ENCODE peak calls at places on chromosomes 4 and X, in four cellular contexts. One of them, this sample, is unnamed. For H3K4me1, the result is how much of the 10 kb centered on the place peaks cover.

GRCh38 chrX:110477593-110478228 is 119.1 kb downstream of the RTL9 start:
- DNase-seq in ascending aorta: no peak
- DNase-seq in ovary: no peak
- DNase-seq in hepatocyte: no peak
- DNase-seq in this sample: no peak

GRCh38 chrX:109384569-109385174 is 97.2 kb downstream of the GUCY2F start:
- DNase-seq in ascending aorta: no peak
- DNase-seq in ovary: peak
- DNase-seq in hepatocyte: peak
- DNase-seq in this sample: no peak

GRCh38 chr4:102862747-102863146 is 6.0 kb upstream of the CISD2 start:
- DNase-seq in ascending aorta: no peak
- DNase-seq in ovary: no peak
- DNase-seq in hepatocyte: no peak
- DNase-seq in this sample: no peak

GRCh38 chrX:33078273-33078672 is 133.1 kb downstream of the DMD start:
- DNase-seq in ascending aorta: no peak
- DNase-seq in ovary: no peak
- DNase-seq in hepatocyte: no peak
- DNase-seq in this sample: no peak

GRCh38 chr4:176507845-176508533 is 188.2 kb downstream of the SPCS3 start:
- DNase-seq in ascending aorta: no peak
- DNase-seq in ovary: no peak
- DNase-seq in hepatocyte: no peak
- DNase-seq in this sample: no peak

GRCh38 chr4:168502886-168503285 is 6.0 kb downstream of the PALLD start:
- DNase-seq in ascending aorta: no peak
- DNase-seq in ovary: no peak
- DNase-seq in hepatocyte: no peak
- DNase-seq in this sample: no peak

GRCh38 chr4:83107636-83108035 is 6.9 kb downstream of the PLAC8 start:
- DNase-seq in ascending aorta: no peak
- DNase-seq in ovary: no peak
- DNase-seq in hepatocyte: no peak
- DNase-seq in this sample: no peak

GRCh38 chr4:6239486-6239885 is 30.2 kb upstream of the WFS1 start:
- DNase-seq in ascending aorta: no peak
- DNase-seq in ovary: no peak
- DNase-seq in hepatocyte: no peak
- DNase-seq in this sample: no peak

GRCh38 chrX:134571831-134572230 is 86.4 kb downstream of the PLAC1 start:
- DNase-seq in ascending aorta: no peak
- DNase-seq in ovary: no peak
- DNase-seq in hepatocyte: no peak
- DNase-seq in this sample: no peak

GRCh38 chr4:54614094-54614493 is 43.7 kb upstream of the KIT start:
- DNase-seq in ascending aorta: no peak
- DNase-seq in ovary: no peak
- DNase-seq in hepatocyte: no peak
- DNase-seq in this sample: no peak

GRCh38 chr4:105023668-105024055 is 123.0 kb upstream of the TET2 start:
- DNase-seq in ascending aorta: no peak
- DNase-seq in ovary: no peak
- DNase-seq in hepatocyte: no peak
- DNase-seq in this sample: no peak

GRCh38 chr4:17511041-17511949 is 595 bp downstream of the QDPR start:
- DNase-seq in ascending aorta: no peak
- DNase-seq in ovary: peak
- DNase-seq in hepatocyte: peak
- DNase-seq in this sample: peak

GRCh38 chrX:79366888-79367749 is at the start of gene ITM2A:
- DNase-seq in ascending aorta: no peak
- DNase-seq in ovary: peak
- DNase-seq in hepatocyte: peak
- DNase-seq in this sample: no peak

GRCh38 chr4:15479089-15479912 is 9.6 kb downstream of the CC2D2A start:
- DNase-seq in ascending aorta: no peak
- DNase-seq in ovary: peak
- DNase-seq in hepatocyte: peak
- DNase-seq in this sample: no peak

GRCh38 chrX:9515464-9515863 is 50.6 kb downstream of the TBL1X start:
- DNase-seq in ascending aorta: no peak
- DNase-seq in ovary: no peak
- DNase-seq in hepatocyte: no peak
- DNase-seq in this sample: no peak

GRCh38 chr4:103778221-103778620 is 58.4 kb upstream of the TACR3 start:
- DNase-seq in ascending aorta: no peak
- DNase-seq in ovary: no peak
- DNase-seq in hepatocyte: no peak
- DNase-seq in this sample: no peak

GRCh38 chr4:18454349-18454748 is 432.8 kb upstream of the LCORL start:
- DNase-seq in ascending aorta: no peak
- DNase-seq in ovary: no peak
- DNase-seq in hepatocyte: no peak
- DNase-seq in this sample: no peak

GRCh38 chr4:8892556-8893226 is 21.1 kb upstream of the HMX1 start:
- DNase-seq in ascending aorta: no peak
- DNase-seq in ovary: no peak
- DNase-seq in hepatocyte: no peak
- DNase-seq in this sample: no peak

GRCh38 chrX:19840899-19841648 is 46.3 kb downstream of the SH3KBP1 start:
- DNase-seq in ascending aorta: no peak
- DNase-seq in ovary: no peak
- DNase-seq in hepatocyte: no peak
- DNase-seq in this sample: no peak

GRCh38 chrX:154366666-154367055 is 7.8 kb downstream of the FLNA start:
- DNase-seq in ascending aorta: no peak
- DNase-seq in ovary: no peak
- DNase-seq in hepatocyte: no peak
- DNase-seq in this sample: no peak
- H3K4me3 ChIP-seq in ascending aorta: no peak
- H3K4me3 ChIP-seq in ovary: no peak
- H3K4me3 ChIP-seq in hepatocyte: no peak
- H3K4me3 ChIP-seq in this sample: peak

DNA sequence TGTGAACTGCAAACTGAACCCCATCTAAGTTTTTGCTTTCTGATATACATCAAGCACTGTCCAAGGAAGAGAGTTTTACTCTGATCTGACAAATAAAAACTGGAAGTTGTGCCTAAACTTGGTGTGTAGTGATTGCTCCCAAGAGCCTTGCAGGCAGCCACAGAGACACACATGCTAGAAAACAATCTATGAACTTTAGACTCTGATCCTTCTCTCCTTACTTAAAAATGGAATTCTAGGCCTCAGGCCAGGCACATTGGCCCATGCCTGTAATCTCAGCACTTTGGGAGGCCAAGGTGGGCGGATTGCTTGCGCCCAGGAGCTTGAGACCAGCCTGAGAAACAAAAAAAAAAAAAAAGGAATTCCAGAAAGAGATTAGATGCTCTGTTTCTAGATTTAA is 45.7 kb upstream of the S100G start:
- DNase-seq in ascending aorta: no peak
- DNase-seq in ovary: no peak
- DNase-seq in hepatocyte: no peak
- DNase-seq in this sample: no peak
- H3K27ac ChIP-seq in ascending aorta: no peak
- H3K27ac ChIP-seq in ovary: no peak
- H3K27ac ChIP-seq in hepatocyte: peak
- H3K27ac ChIP-seq in this sample: no peak

GRCh38 chrX:1488745-1489144 is 36.0 kb upstream of the ASMTL start:
- DNase-seq in ascending aorta: no peak
- DNase-seq in ovary: no peak
- DNase-seq in hepatocyte: no peak
- DNase-seq in this sample: no peak
- H3K4me1 ChIP-seq in ascending aorta: under half
- H3K4me1 ChIP-seq in ovary: under half
- H3K4me1 ChIP-seq in hepatocyte: under half
- H3K4me1 ChIP-seq in this sample: under half

GRCh38 chr4:88600129-88600849 is 8.0 kb downstream of the HERC3 start:
- DNase-seq in ascending aorta: no peak
- DNase-seq in ovary: no peak
- DNase-seq in hepatocyte: no peak
- DNase-seq in this sample: no peak
- H3K4me3 ChIP-seq in ascending aorta: peak
- H3K4me3 ChIP-seq in ovary: peak
- H3K4me3 ChIP-seq in hepatocyte: no peak
- H3K4me3 ChIP-seq in this sample: peak

GRCh38 chr4:172982151-172982590 is 186.4 kb upstream of the GALNT7 start:
- DNase-seq in ascending aorta: peak
- DNase-seq in ovary: no peak
- DNase-seq in hepatocyte: no peak
- DNase-seq in this sample: peak
- H3K27ac ChIP-seq in ascending aorta: peak
- H3K27ac ChIP-seq in ovary: no peak
- H3K27ac ChIP-seq in hepatocyte: no peak
- H3K27ac ChIP-seq in this sample: peak

GRCh38 chrX:129667412-129667811 is 12.7 kb upstream of the APLN start:
- DNase-seq in ascending aorta: no peak
- DNase-seq in ovary: no peak
- DNase-seq in hepatocyte: no peak
- DNase-seq in this sample: no peak
- H3K4me1 ChIP-seq in ascending aorta: under half
- H3K4me1 ChIP-seq in ovary: under half
- H3K4me1 ChIP-seq in hepatocyte: under half
- H3K4me1 ChIP-seq in this sample: under half

DNA sequence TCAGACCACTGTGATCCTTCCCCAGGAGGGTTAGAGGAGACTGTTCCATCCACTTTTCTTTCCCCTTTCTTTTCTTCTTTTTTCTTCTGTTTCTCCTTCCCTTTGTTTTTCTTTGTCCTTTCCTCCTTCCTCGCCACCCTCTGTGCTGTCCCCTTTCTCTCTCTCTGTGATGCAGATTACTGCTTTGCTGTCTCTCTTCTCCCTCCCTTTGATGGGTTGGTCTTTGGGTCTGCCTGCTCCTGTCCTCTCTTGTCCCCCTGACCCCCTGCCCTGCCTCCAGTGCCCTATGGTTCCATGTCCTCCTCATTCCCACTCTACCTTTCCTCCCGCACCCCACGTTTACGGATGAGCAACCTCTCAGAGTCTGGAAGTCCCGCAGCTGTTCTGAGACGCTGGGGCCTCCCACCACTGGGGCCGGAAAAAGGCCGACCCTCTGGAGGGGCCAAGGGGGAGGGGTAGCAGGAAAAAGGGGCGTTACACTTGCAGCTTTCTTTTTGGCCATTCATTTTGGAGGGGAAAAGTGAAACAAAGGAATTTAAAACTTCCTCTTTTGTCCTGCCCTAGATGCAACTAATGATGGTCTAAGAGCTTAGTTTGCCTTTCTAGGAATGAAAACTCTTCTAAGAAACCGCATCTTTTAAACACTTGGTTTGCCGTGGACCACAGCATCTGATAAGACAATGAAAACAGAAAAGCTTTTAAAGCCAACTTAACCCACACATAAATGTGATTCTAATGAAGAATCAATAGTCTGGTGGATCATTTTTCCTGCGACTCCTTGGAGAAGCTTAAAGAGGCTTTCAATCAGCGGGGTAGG is 24.5 kb upstream of the TSR2 start:
- DNase-seq in ascending aorta: no peak
- DNase-seq in ovary: no peak
- DNase-seq in hepatocyte: no peak
- DNase-seq in this sample: no peak
- H3K4me3 ChIP-seq in ascending aorta: no peak
- H3K4me3 ChIP-seq in ovary: no peak
- H3K4me3 ChIP-seq in hepatocyte: no peak
- H3K4me3 ChIP-seq in this sample: no peak

GRCh38 chr4:100799767-100800539 is 282.1 kb upstream of the EMCN start:
- DNase-seq in ascending aorta: no peak
- DNase-seq in ovary: no peak
- DNase-seq in hepatocyte: no peak
- DNase-seq in this sample: no peak

GRCh38 chr4:100806988-100807387 is 289.2 kb upstream of the EMCN start:
- DNase-seq in ascending aorta: no peak
- DNase-seq in ovary: no peak
- DNase-seq in hepatocyte: no peak
- DNase-seq in this sample: no peak

GRCh38 chr4:100805547-100805946 is 287.7 kb upstream of the EMCN start:
- DNase-seq in ascending aorta: no peak
- DNase-seq in ovary: no peak
- DNase-seq in hepatocyte: no peak
- DNase-seq in this sample: no peak

GRCh38 chr4:100797791-100798190 is 280.0 kb upstream of the EMCN start:
- DNase-seq in ascending aorta: no peak
- DNase-seq in ovary: no peak
- DNase-seq in hepatocyte: no peak
- DNase-seq in this sample: no peak

GRCh38 chr4:100803751-100804150 is 285.9 kb upstream of the EMCN start:
- DNase-seq in ascending aorta: no peak
- DNase-seq in ovary: no peak
- DNase-seq in hepatocyte: no peak
- DNase-seq in this sample: no peak
- H3K27ac ChIP-seq in ascending aorta: no peak
- H3K27ac ChIP-seq in ovary: no peak
- H3K27ac ChIP-seq in hepatocyte: no peak
- H3K27ac ChIP-seq in this sample: no peak